ENCODE peak calls at places on chromosomes 1 and 21, in nine cellular contexts. R is left ventricle myocardium inferior, X is heart right ventricle, T is colonic mucosa, M is lower lobe of right lung, L is neural progenitor cell, I is right lobe of liver, V is body of pancreas, S is hepatocyte. W is an unnamed sample. For H3K4me1, the result is how much of the 10 kb centered on the place peaks cover.

GRCh38 chr1:8154621-8155052 is 128.5 kb upstream of the ERRFI1 start:
- DNase-seq in I (no peak), X (no peak), R (no peak), V (peak), L (peak), S (peak), M (no peak), T (no peak), W (peak)

GRCh38 chr1:248791010-248791409 is 34.7 kb downstream of the SH3BP5L start:
- DNase-seq in I (no peak), S (no peak), V (no peak), R (no peak), L (no peak), X (no peak), T (no peak), M (no peak), W (no peak)

GRCh38 chr21:25139390-25139789 is 467.9 kb downstream of the MRPL39 start:
- DNase-seq in R (no peak), M (no peak), S (no peak), I (no peak), V (no peak), L (no peak), T (no peak), X (no peak), W (no peak)

GRCh38 chr1:64000021-64000420 is 203.4 kb upstream of the UBE2U start:
- DNase-seq in L (no peak), X (no peak), I (no peak), T (no peak), M (no peak), S (no peak), R (no peak), V (no peak), W (peak)

GRCh38 chr1:50420689-50421365 is 2.4 kb downstream of the DMRTA2 start:
- DNase-seq in X (no peak), L (peak), V (no peak), S (no peak), I (no peak), T (no peak), M (no peak), R (no peak), W (no peak)

GRCh38 chr1:178371236-178371635 is 125.5 kb downstream of the CLEC20A start:
- DNase-seq in S (peak), R (no peak), I (no peak), M (no peak), X (no peak), V (no peak), T (no peak), L (peak), W (no peak)

GRCh38 chr1:46520063-46520911 is 30.7 kb downstream of the DMBX1 start:
- DNase-seq in S (peak), I (no peak), M (no peak), L (peak), X (no peak), T (no peak), R (no peak), V (no peak), W (peak)

GRCh38 chr1:214604543-214604942 is 1.5 kb downstream of the CENPF start:
- DNase-seq in R (no peak), X (no peak), S (no peak), L (no peak), I (no peak), M (no peak), V (no peak), T (no peak), W (no peak)

GRCh38 chr1:59669752-59670312 is 144.9 kb upstream of the HOOK1 start:
- DNase-seq in V (peak), M (no peak), I (no peak), R (peak), T (no peak), L (peak), X (peak), S (peak), W (no peak)

GRCh38 chr1:77392486-77392885 is 110.7 kb downstream of the AK5 start:
- DNase-seq in S (no peak), T (no peak), R (no peak), X (no peak), L (no peak), V (no peak), M (no peak), I (no peak), W (no peak)

GRCh38 chr1:227885648-227886502 is 61.9 kb downstream of the WNT9A start:
- DNase-seq in T (peak), X (peak), I (peak), M (peak), S (peak), L (no peak), V (peak), R (peak), W (peak)

GRCh38 chr1:227887697-227888403 is 59.9 kb downstream of the WNT9A start:
- DNase-seq in V (peak), I (peak), S (peak), X (peak), M (peak), R (peak), T (peak), L (peak), W (no peak)

GRCh38 chr1:227888404-227889046 is 59.2 kb downstream of the WNT9A start:
- DNase-seq in S (peak), M (peak), X (no peak), I (no peak), L (no peak), V (no peak), T (peak), R (no peak), W (no peak)

GRCh38 chr1:227886503-227886961 is 61.2 kb downstream of the WNT9A start:
- DNase-seq in T (peak), X (no peak), M (no peak), L (no peak), I (no peak), V (no peak), R (no peak), S (peak), W (no peak)

GRCh38 chr1:227886993-227887696 is 60.6 kb downstream of the WNT9A start:
- DNase-seq in L (peak), I (peak), V (peak), T (peak), X (peak), R (peak), S (peak), M (peak), W (no peak)
- H3K27ac ChIP-seq in L (no peak), I (no peak), V (peak), T (peak), X (peak), R (peak), S (peak), M (peak), W (no peak)

DNA sequence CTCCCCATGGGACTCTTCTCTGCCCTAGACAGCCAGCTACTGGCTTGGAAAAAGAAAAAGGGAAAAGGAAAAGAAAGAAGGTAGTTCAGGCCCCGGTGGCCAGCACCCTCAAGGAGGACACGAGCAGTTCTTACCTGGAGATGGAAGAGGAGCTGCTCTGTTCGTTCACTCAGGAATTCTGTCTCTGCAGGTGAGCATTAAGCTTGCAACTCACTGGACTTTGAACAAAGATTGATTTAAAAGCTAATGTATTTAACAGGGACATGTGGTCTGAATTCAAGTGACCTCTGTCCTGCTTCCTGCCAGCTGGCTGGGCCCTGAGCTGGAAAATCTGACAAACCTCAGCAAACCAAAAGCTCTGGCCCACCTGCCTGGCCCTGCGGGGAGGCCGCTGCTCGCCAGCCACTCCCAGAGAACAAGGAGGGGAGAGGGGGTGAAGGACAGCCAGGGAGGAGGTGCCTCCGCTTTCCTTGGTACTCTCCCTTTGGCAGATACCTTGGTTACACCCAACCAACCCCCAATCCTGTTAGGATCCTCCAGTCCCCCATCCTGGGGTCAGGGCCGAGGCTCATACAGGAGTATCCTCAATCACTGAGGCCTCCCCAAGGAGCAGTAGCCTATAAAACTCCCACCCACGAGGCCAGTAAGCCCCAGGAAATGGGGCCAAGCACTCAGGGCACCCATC is at the start of gene PDZK1:
- DNase-seq in V (peak), R (no peak), L (peak), T (no peak), I (peak), M (no peak), X (no peak), S (peak), W (peak)
- H3K4me1 ChIP-seq in V (under half), R (under half), L (under half), T (under half), I (under half), M (under half), X (under half), S (under half), W (under half)

DNA sequence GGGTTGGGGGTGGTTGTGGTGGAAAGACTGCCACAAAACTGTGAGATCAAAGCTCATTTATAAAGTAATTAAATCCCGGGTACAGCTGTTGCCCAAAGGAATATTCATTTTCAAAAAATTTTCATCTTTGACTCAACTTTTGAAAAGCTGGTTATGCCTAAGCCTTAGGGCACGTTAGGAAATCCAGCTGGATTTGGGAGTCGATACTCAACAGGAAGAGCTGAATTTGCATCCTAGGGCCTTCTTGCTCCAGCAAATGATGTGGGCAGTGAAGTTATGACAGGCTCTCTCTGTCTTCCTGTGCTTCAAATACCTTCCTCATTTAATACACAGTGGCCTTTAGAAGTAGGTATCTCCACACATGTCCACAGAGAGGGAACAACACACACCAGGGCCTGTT is 31.7 kb downstream of the ZP4 start:
- DNase-seq in I (no peak), T (no peak), R (no peak), S (no peak), L (no peak), M (no peak), V (no peak), X (no peak), W (no peak)
- H3K27ac ChIP-seq in I (no peak), T (no peak), R (no peak), S (no peak), L (no peak), M (no peak), V (no peak), X (no peak), W (no peak)

GRCh38 chr21:42426876-42427480 is 23.3 kb downstream of the UBASH3A start:
- DNase-seq in L (no peak), S (peak), T (peak), I (no peak), V (no peak), R (no peak), M (no peak), X (no peak), W (no peak)

GRCh38 chr21:42427809-42428419 is 24.2 kb downstream of the UBASH3A start:
- DNase-seq in T (no peak), X (no peak), S (no peak), M (no peak), I (no peak), L (no peak), V (no peak), R (no peak), W (no peak)

GRCh38 chr21:42425603-42425985 is 21.9 kb downstream of the UBASH3A start:
- DNase-seq in L (no peak), X (no peak), T (no peak), R (no peak), M (no peak), S (no peak), I (no peak), V (no peak), W (no peak)

GRCh38 chr21:42424848-42425602 is 21.3 kb downstream of the UBASH3A start:
- DNase-seq in I (no peak), V (no peak), S (no peak), T (no peak), L (no peak), X (no peak), R (no peak), M (peak), W (no peak)

GRCh38 chr21:42426424-42426823 is 22.7 kb downstream of the UBASH3A start:
- DNase-seq in L (no peak), M (no peak), I (no peak), S (no peak), T (no peak), X (no peak), V (peak), R (no peak), W (no peak)
- H3K4me1 ChIP-seq in L (under half), M (under half), I (under half), S (under half), T (under half), X (under half), V (under half), R (under half), W (under half)

DNA sequence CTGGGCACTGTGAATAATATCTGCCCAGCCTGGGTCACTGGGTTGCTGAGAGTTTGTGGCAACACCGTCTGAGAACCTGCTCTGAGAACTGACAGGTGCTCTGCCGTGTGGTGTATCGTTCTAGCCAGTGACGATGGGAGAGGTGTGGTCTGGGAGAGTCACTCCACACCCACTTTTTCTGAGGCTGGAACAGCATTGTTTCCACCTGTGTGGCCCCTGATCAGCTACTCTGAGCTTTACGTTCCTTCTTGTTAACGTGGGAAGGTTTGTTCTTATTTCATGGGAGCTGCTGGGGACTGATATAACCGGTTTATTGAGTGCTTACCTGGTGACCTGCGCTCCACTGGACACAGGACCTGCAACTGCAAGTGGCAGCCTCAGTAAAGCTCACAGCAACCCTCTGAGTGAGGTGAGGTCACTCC is 34.8 kb upstream of the TENT5C start:
- DNase-seq in X (no peak), I (no peak), S (peak), T (peak), L (no peak), R (no peak), M (peak), V (peak), W (peak)
- H3K27ac ChIP-seq in X (no peak), I (no peak), S (peak), T (peak), L (no peak), R (no peak), M (peak), V (peak), W (peak)

DNA sequence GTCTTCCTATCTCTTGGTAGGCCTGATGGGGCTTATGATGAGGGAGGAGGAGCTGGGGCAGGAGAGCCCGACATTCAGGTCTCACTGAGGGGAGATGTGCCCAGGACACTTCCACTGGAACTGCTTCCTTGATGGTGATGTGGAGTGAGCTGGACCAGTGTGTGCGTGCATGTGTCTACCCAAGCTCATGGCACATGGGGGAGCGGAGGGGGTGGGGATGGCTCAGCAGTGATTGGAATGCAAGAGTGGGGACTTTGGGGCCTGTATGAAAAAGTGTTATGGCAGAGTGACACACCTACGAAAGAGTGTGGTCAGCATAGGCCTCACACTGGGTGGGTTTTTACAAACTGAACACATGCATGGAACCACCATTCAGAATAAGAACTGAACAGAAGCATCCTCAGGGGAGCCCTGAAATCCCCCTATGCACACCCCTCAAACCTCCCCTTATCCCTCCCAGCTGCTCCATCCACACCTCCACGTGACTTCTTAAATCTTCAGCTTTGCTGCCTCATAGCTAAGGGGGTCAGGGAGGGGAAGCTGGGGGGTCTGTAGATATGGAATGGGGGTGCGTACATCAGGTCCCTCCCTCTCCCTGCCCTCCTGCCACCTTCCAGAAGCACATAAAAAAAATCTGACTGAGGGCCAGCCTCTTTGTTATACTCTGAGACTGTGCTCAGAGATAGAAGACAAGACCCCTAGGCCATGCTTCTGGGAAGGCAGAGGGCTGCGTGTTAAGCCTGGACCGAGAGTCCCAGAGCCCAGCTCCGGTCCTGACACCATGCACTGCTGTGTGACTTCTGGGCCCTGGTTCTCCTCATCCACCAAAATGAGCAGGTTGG is 11.6 kb downstream of the IL6R start:
- DNase-seq in R (no peak), T (no peak), X (no peak), I (no peak), M (peak), V (no peak), L (no peak), S (no peak), W (no peak)
- H3K4me1 ChIP-seq in R (half or more), T (under half), X (half or more), I (under half), M (half or more), V (half or more), L (under half), S (under half), W (under half)

DNA sequence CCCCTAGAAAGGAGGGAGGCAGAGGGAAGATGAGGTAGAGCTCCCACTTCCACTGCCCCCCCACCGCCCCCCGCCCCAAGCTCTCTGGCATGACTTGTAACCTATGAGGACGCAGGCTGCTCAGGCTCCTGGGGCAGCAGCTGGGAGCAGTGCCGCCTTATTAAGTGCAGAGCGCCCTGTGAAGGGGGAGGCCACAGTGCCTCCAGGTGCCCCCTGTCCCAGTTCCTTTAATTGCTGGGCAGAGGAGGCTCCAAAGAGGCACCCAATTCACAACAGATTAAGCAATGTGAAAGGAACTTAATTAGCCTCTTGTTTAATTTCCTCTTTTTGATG is 2.9 kb downstream of the RXFP4 start:
- DNase-seq in S (no peak), L (no peak), V (no peak), M (no peak), T (no peak), R (no peak), X (no peak), I (no peak), W (no peak)
- H3K27ac ChIP-seq in S (peak), L (no peak), V (peak), M (peak), T (peak), R (peak), X (no peak), I (no peak), W (peak)

DNA sequence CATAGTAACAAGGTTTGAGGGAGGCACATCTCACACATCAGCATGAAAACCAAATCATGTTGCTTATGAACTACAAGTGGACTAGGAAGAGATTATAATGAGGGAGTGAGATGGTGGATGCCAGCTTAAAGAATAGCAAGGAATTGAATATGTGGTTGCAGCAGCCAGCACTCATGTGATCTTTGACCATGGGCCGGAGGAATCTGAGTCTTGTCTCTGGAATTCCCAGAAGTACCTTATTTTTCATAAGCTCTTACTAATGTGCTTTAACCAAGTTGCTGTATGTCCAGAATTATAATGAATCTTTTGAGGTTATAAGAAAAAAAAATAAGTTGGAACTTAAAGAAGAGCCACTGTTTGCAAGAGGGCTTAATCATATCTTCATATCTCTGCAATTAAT is 97.0 kb downstream of the DISP1 start:
- DNase-seq in T (no peak), L (no peak), I (no peak), S (no peak), R (no peak), M (no peak), V (no peak), X (no peak), W (no peak)
- H3K4me1 ChIP-seq in T (under half), L (under half), I (under half), S (under half), R (under half), M (under half), V (under half), X (under half), W (under half)

GRCh38 chr21:37371041-37371397 is 4.4 kb downstream of the DYRK1A start:
- DNase-seq in S (no peak), R (no peak), T (no peak), V (no peak), M (no peak), X (no peak), L (no peak), I (no peak), W (no peak)

GRCh38 chr21:37373539-37373938 is 7.0 kb downstream of the DYRK1A start:
- DNase-seq in X (no peak), V (no peak), I (no peak), L (no peak), M (no peak), R (no peak), S (no peak), T (no peak), W (no peak)

GRCh38 chr21:37374026-37374425 is 7.5 kb downstream of the DYRK1A start:
- DNase-seq in V (no peak), S (no peak), I (no peak), T (no peak), M (no peak), R (no peak), X (no peak), L (no peak), W (no peak)

GRCh38 chr21:37370152-37371040 is 3.8 kb downstream of the DYRK1A start:
- DNase-seq in L (no peak), X (no peak), T (no peak), I (no peak), S (no peak), R (no peak), M (no peak), V (no peak), W (peak)

GRCh38 chr21:37372127-37372731 is 5.7 kb downstream of the DYRK1A start:
- DNase-seq in S (no peak), R (no peak), X (no peak), I (no peak), V (no peak), T (no peak), L (no peak), M (no peak), W (no peak)
- H3K27ac ChIP-seq in S (no peak), R (peak), X (no peak), I (no peak), V (no peak), T (no peak), L (no peak), M (no peak), W (no peak)

W was measured in PC-9.